ENCODE peak calls at places on chromosomes 11 and 22, in six cellular contexts. O is heart right ventricle, R is left ventricle myocardium inferior, E is WERI-Rb-1, G is osteoblast, I is choroid plexus epithelial cell. C is an unnamed sample.

GRCh38 chr11:113505541-113506375 is 30.6 kb upstream of the DRD2 start:
- DNase-seq in G (no peak), O (no peak), R (no peak), I (no peak), E (peak; percentile 14), C (peak; percentile 33)

GRCh38 chr22:19271273-19271855 is 20.2 kb downstream of the CLTCL1 start:
- DNase-seq in I (no peak), O (no peak), G (no peak), E (no peak), R (no peak), C (no peak)

GRCh38 chr11:11584446-11584810 is 37.4 kb downstream of the GALNT18 start:
- DNase-seq in O (no peak), I (peak; percentile 77), R (no peak), G (peak; percentile 92), E (no peak), C (no peak)

GRCh38 chr22:19844423-19845368 is 10.0 kb downstream of the GNB1L start:
- DNase-seq in R (peak; percentile 54), I (peak; percentile 42), E (no peak), G (peak; percentile 95), O (peak; percentile 59), C (no peak)

GRCh38 chr11:17734418-17734911 is at the start of gene KCNC1:
- DNase-seq in G (peak; percentile 95), E (peak; percentile 91), I (peak; percentile 43), R (no peak), O (peak; percentile 33), C (peak; percentile 90)

GRCh38 chr11:35047179-35047578 is 91.8 kb upstream of the CD44 start:
- DNase-seq in O (no peak), E (no peak), R (no peak), I (no peak), G (no peak), C (no peak)

GRCh38 chr11:126510621-126511370 is 155.3 kb downstream of the ST3GAL4 start:
- DNase-seq in O (no peak), E (no peak), I (peak; percentile 24), G (peak; percentile 75), R (no peak), C (peak; percentile 51)

GRCh38 chr11:45333506-45333971 is 47.4 kb upstream of the SYT13 start:
- DNase-seq in R (peak; percentile 59), I (peak; percentile 93), O (peak; percentile 55), E (peak; percentile 14), G (peak; percentile 91), C (no peak)

GRCh38 chr11:60396790-60397189 is 531 bp downstream of the MS4A14 start:
- DNase-seq in G (no peak), O (no peak), E (no peak), R (no peak), I (no peak), C (no peak)

GRCh38 chr11:82775736-82776346 is 42.2 kb upstream of the FAM181B start:
- DNase-seq in O (no peak), R (no peak), E (peak; percentile 58), G (peak; percentile 65), I (peak; percentile 72), C (peak; percentile 59)

GRCh38 chr11:68946416-68947090 is 34.2 kb downstream of the MRGPRD start:
- DNase-seq in R (no peak), I (peak; percentile 89), O (no peak), E (no peak), G (peak; percentile 97), C (no peak)

GRCh38 chr22:37379085-37379484 is 48.2 kb downstream of the ELFN2 start:
- DNase-seq in O (no peak), E (no peak), I (no peak), R (no peak), G (no peak), C (no peak)

GRCh38 chr11:68980776-68981065 is at the start of gene MRGPRD:
- DNase-seq in I (no peak), R (no peak), G (no peak), E (no peak), O (no peak), C (no peak)

GRCh38 chr11:73275381-73275750 is 3.2 kb downstream of the P2RY6 start:
- DNase-seq in I (no peak), R (no peak), G (no peak), E (no peak), O (no peak), C (no peak)

GRCh38 chr11:73280606-73281005 is 8.5 kb downstream of the P2RY6 start:
- DNase-seq in O (no peak), G (no peak), E (no peak), I (no peak), R (no peak), C (no peak)

GRCh38 chr11:73281201-73281741 is 9.1 kb downstream of the P2RY6 start:
- DNase-seq in R (no peak), E (no peak), O (no peak), I (no peak), G (no peak), C (no peak)

GRCh38 chr11:73274722-73275380 is 2.7 kb downstream of the P2RY6 start:
- DNase-seq in R (no peak), E (no peak), G (no peak), I (no peak), O (no peak), C (no peak)

GRCh38 chr11:73277467-73277866 is 5.3 kb downstream of the P2RY6 start:
- DNase-seq in O (no peak), I (no peak), R (no peak), G (no peak), E (no peak), C (no peak)
- H3K4me3 ChIP-seq in O (no peak overlapping the region), I (no peak overlapping the region), R (no peak overlapping the region), G (no peak overlapping the region), E (no peak overlapping the region), C (no peak overlapping the region)

GRCh38 chr11:65890324-65891179 is at the start of gene CCDC85B:
- DNase-seq in I (peak; percentile 97), E (peak; percentile 97), G (peak; percentile 99), R (peak; percentile 99), O (peak; percentile 99), C (peak; percentile 96)
- H3K4me3 ChIP-seq in I (peak within 1 kb of the TSS; percentile 69), E (peak within 1 kb of the TSS; percentile 87), G (peak within 1 kb of the TSS; percentile 95), R (peak within 1 kb of the TSS; percentile 81), O (peak within 1 kb of the TSS; percentile 83), C (peak within 1 kb of the TSS; percentile 66)

DNA sequence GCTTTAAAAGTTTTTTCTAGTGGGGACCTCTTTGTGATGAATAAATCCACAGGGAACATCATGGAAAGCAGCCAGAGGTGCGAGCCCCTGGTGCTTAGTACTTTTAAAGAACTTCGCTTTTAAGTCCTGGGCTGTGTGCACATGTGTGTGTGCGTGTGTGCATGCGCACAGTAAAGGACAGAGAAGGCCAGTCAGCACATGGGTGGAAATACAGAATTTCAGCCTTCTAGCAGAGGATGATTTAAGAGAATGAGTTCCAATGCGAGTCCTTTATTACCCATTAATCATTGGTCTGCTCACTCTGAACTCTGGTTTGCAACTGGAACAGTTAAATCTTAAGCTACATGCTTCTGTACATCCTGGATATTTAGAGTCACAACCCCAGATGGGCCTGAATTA is 18.9 kb downstream of the TEAD1 start:
- DNase-seq in O (no peak), G (no peak), E (no peak), R (no peak), I (peak; percentile 64), C (no peak)
- H3K4me3 ChIP-seq in O (no peak overlapping the region), G (peak overlapping the region; percentile 2), E (no peak overlapping the region), R (peak overlapping the region; percentile 51), I (peak overlapping the region; percentile 8), C (no peak overlapping the region)

GRCh38 chr11:30225642-30226041 is 5.2 kb upstream of the FSHB start:
- DNase-seq in O (no peak), G (no peak), E (no peak), R (no peak), I (no peak), C (peak; percentile 5)

GRCh38 chr11:30228323-30228884 is 2.4 kb upstream of the FSHB start:
- DNase-seq in R (no peak), O (no peak), I (no peak), E (no peak), G (no peak), C (no peak)

GRCh38 chr11:30230714-30231113 is at the start of gene FSHB:
- DNase-seq in G (no peak), O (no peak), R (no peak), I (no peak), E (no peak), C (no peak)
- H3K4me3 ChIP-seq in G (no peak within 1 kb of the TSS), O (no peak within 1 kb of the TSS), R (no peak within 1 kb of the TSS), I (no peak within 1 kb of the TSS), E (no peak within 1 kb of the TSS), C (no peak within 1 kb of the TSS)